ENCODE peak calls at places on chromosomes 1 and 21, in six cellular contexts. C, W, K, Z, F and A are unnamed samples.

GRCh38 chr1:47436304-47436978 is 1.4 kb upstream of the FOXD2 start:
- DNase-seq in K (peak), C (no peak), Z (peak), W (peak), F (peak), A (peak)

GRCh38 chr1:238955934-238956333 is 430.4 kb upstream of the CHRM3 start:
- DNase-seq in C (no peak), W (no peak), Z (no peak), F (no peak), K (no peak), A (no peak)

GRCh38 chr1:5120559-5120958 is 466.1 kb downstream of the AJAP1 start:
- DNase-seq in C (no peak), W (no peak), F (no peak), Z (no peak), K (no peak), A (no peak)

GRCh38 chr1:79264975-79265818 is 258.7 kb upstream of the ADGRL4 start:
- DNase-seq in Z (no peak), C (no peak), K (no peak), F (no peak), W (no peak), A (no peak)

GRCh38 chr1:205374205-205375078 is 17.7 kb upstream of the KLHDC8A start:
- DNase-seq in Z (peak), F (peak), C (peak), W (peak), K (no peak), A (peak)

GRCh38 chr1:150051089-150051373 is 16.5 kb upstream of the VPS45 start:
- DNase-seq in Z (no peak), C (no peak), F (no peak), K (no peak), W (no peak), A (no peak)

GRCh38 chr1:193726722-193727121 is 540.3 kb upstream of the B3GALT2 start:
- DNase-seq in F (no peak), W (no peak), C (no peak), Z (no peak), K (no peak), A (no peak)

GRCh38 chr1:207579436-207579799 is 65.5 kb upstream of the CR1L start:
- DNase-seq in K (no peak), C (peak), W (peak), F (peak), Z (peak), A (peak)

GRCh38 chr1:169914534-169914933 is 20.8 kb upstream of the SCYL3 start:
- DNase-seq in C (no peak), F (peak), K (no peak), Z (peak), W (peak), A (peak)

GRCh38 chr1:66231162-66232077 is 302.5 kb upstream of the SGIP1 start:
- DNase-seq in W (peak), K (no peak), F (peak), C (peak), Z (peak), A (peak)

GRCh38 chr1:219092206-219092605 is 81.5 kb upstream of the LYPLAL1 start:
- DNase-seq in Z (peak), K (no peak), F (no peak), W (peak), C (no peak), A (peak)

GRCh38 chr1:219085988-219086387 is 87.7 kb upstream of the LYPLAL1 start:
- DNase-seq in C (no peak), Z (peak), W (peak), F (peak), K (no peak), A (peak)

GRCh38 chr1:219088778-219089557 is 84.7 kb upstream of the LYPLAL1 start:
- DNase-seq in F (peak), W (peak), K (peak), C (peak), Z (peak), A (peak)

GRCh38 chr1:219086956-219087469 is 86.7 kb upstream of the LYPLAL1 start:
- DNase-seq in K (no peak), F (no peak), W (peak), Z (no peak), C (no peak), A (no peak)

DNA sequence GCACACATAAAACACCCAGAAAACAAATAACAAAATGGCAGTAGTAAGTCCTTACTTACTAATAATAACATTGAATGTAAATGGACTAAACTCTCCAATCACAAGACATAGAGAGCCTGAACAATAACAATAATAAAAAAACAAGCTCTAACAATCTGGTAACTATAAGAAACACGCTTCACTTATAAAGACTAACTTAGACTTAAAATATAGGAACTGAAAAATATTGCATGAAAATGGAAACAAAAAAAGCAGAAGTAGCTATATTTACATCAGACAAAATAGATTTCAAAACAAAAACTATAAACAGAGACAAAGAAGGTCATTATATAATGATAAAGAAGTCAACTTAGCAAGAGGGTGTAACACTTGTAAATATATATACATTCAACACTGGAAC is 83.1 kb upstream of the LYPLAL1 start:
- DNase-seq in K (no peak), C (no peak), F (no peak), W (no peak), Z (no peak), A (no peak)
- H3K4me3 ChIP-seq in K (no peak), C (no peak), F (no peak), W (no peak), Z (no peak), A (no peak)

GRCh38 chr1:27358038-27358927 is 8.5 kb downstream of the MAP3K6 start:
- DNase-seq in Z (no peak), W (no peak), C (no peak), K (no peak), F (no peak), A (no peak)

GRCh38 chr1:27361044-27361402 is 5.7 kb downstream of the MAP3K6 start:
- DNase-seq in Z (no peak), C (no peak), K (no peak), W (no peak), F (no peak), A (no peak)

GRCh38 chr1:27360159-27361043 is 6.4 kb downstream of the MAP3K6 start:
- DNase-seq in F (no peak), K (no peak), Z (no peak), W (no peak), C (no peak), A (no peak)

GRCh38 chr1:27358928-27359313 is 7.8 kb downstream of the MAP3K6 start:
- DNase-seq in K (no peak), W (no peak), Z (no peak), F (no peak), C (no peak), A (no peak)

DNA sequence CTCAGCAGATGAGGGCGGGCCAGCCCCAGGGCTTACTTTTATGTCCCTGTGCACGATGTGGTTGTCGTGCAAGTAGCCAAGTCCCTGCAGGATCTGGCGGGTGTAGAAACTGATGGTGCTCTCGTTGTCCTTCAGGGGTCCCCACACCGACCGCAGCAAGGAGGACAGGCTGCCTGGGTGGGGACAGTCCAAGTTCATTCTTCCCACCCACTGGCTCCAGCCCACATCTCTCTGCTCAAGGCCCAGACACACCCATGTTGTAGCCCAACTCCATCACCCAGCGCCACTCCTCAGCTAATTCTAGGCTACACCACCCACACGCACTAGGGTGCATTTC is 7.0 kb downstream of the MAP3K6 start:
- DNase-seq in K (no peak), F (no peak), C (no peak), Z (no peak), W (no peak), A (no peak)
- H3K4me3 ChIP-seq in K (peak), F (no peak), C (no peak), Z (no peak), W (no peak), A (no peak)

GRCh38 chr1:45328680-45329079 is 2.0 kb downstream of the HPDL start:
- DNase-seq in W (no peak), C (no peak), F (no peak), Z (no peak), K (no peak), A (no peak)
- H3K4me3 ChIP-seq in W (no peak), C (no peak), F (no peak), Z (no peak), K (no peak), A (no peak)

DNA sequence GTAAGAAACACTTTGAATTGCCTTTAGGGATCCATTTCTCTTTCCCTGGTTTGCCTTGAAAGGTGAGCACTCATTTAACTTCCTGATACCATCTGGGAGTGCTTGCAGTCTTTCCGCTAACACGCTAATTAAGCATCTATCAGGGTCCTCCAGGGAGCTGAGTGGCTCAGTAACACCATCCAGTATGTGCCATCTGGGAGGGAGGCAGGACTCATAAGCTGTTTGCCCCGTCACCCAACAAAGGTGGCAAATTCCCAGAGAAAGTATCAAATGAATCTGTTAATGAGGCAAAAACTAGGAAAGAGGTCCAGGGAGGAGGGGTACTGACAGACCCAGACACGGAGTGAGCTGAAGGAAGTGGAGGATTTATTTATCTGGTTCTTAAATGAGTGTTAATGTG is 430.9 kb downstream of the HLX start:
- DNase-seq in K (no peak), W (no peak), F (no peak), Z (no peak), C (no peak), A (no peak)
- H3K4me3 ChIP-seq in K (no peak), W (no peak), F (no peak), Z (no peak), C (no peak), A (no peak)

GRCh38 chr1:40664791-40665190 is 691 bp downstream of the RIMS3 start:
- DNase-seq in C (no peak), Z (no peak), F (no peak), K (no peak), W (no peak), A (no peak)
- H3K4me3 ChIP-seq in C (no peak), Z (no peak), F (no peak), K (peak), W (no peak), A (no peak)

GRCh38 chr21:33847586-33848251 is 67.9 kb downstream of the ATP5PO start:
- DNase-seq in K (no peak), Z (no peak), W (no peak), C (no peak), F (no peak), A (no peak)

GRCh38 chr21:33846141-33846540 is 69.5 kb downstream of the ATP5PO start:
- DNase-seq in Z (no peak), K (no peak), F (no peak), C (no peak), W (no peak), A (no peak)

GRCh38 chr21:33844104-33844889 is 71.3 kb downstream of the ATP5PO start:
- DNase-seq in F (peak), Z (no peak), K (peak), C (peak), W (peak), A (peak)

GRCh38 chr21:33843216-33843615 is 72.4 kb downstream of the ATP5PO start:
- DNase-seq in C (no peak), Z (no peak), W (peak), F (no peak), K (no peak), A (no peak)

DNA sequence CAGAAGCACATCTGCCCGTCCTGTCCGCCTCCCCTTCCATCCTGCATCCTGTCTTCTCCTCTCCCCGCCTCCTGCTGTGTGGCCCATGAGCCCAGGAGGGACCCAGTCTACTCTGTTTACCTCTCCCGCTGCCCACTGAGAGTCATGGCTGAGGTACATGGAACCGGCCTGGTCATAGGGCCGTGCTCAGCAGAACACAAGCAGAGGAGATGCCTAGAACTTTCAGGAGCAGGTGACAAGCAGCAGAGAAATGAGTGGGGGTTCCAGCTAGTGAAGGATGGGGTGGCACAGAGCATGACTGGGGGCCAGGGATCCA is 70.8 kb downstream of the ATP5PO start:
- DNase-seq in K (no peak), F (no peak), Z (no peak), W (no peak), C (no peak), A (no peak)
- H3K4me3 ChIP-seq in K (no peak), F (no peak), Z (no peak), W (no peak), C (no peak), A (no peak)